ENCODE peak calls at places on chromosomes 2 and 18, in five cellular contexts. I is MCF 10A; U is left lobe of liver; Y is uterus; P is stimulated activated naive CD8-positive, alpha-beta T cell treated with anti-CD3 and anti-CD28 coated beads, Interleukin-15, Interleukin-2, amounts not matched to agents 100 U/mL and 50 U/mL, for 24 hours. C is an unnamed sample.

GRCh38 chr2:121382744-121383143 is 97.7 kb upstream of the TFCP2L1 start:
- DNase-seq in I (no peak), U (no peak), Y (no peak), P (no peak), C (no peak)

GRCh38 chr18:26656401-26656943 is 108.1 kb upstream of the KCTD1 start:
- DNase-seq in I (no peak), U (no peak), Y (peak), P (no peak), C (no peak)

GRCh38 chr2:172554352-172555271 is 1.3 kb upstream of the PDK1 start:
- DNase-seq in I (no peak), U (no peak), Y (no peak), P (peak), C (no peak)

GRCh38 chr2:191421950-191422349 is 176.7 kb downstream of the MYO1B start:
- DNase-seq in I (no peak), U (no peak), Y (no peak), P (no peak), C (no peak)

GRCh38 chr2:234372506-234372905 is 124.4 kb downstream of the ARL4C start:
- DNase-seq in I (no peak), U (no peak), Y (no peak), P (no peak), C (no peak)

GRCh38 chr2:26838121-26838906 is 9.6 kb upstream of the DPYSL5 start:
- DNase-seq in I (peak), U (no peak), Y (no peak), P (no peak), C (no peak)

GRCh38 chr18:48767090-48767670 is 183.6 kb downstream of the SMAD7 start:
- DNase-seq in I (no peak), U (no peak), Y (no peak), P (no peak), C (no peak)

GRCh38 chr18:34981487-34981886 is 59.7 kb upstream of the MAPRE2 start:
- DNase-seq in I (peak), U (no peak), Y (no peak), P (no peak), C (no peak)

GRCh38 chr18:22363867-22364463 is 53.8 kb downstream of the CTAGE1 start:
- DNase-seq in I (peak), U (no peak), Y (no peak), P (no peak), C (no peak)

GRCh38 chr18:79400591-79401381 is 5.1 kb downstream of the NFATC1 start:
- DNase-seq in I (no peak), U (no peak), Y (no peak), P (peak), C (no peak)